ENCODE peak calls at places on chromosomes 6 and 20, in ten cellular contexts. R, X, S, J, K, Y, Z, M, H and A are unnamed samples.

GRCh38 chr20:48595495-48596475 is 232.0 kb downstream of the PREX1 start:
- DNase-seq in R (no peak), X (no peak), S (no peak), J (no peak), K (no peak), Y (no peak), Z (peak), M (no peak), H (no peak), A (no peak)

GRCh38 chr20:46563170-46563847 is 12.9 kb upstream of the OCSTAMP start:
- DNase-seq in R (no peak), X (no peak), S (no peak), J (no peak), K (no peak), Y (no peak), Z (no peak), M (no peak), H (no peak), A (no peak)

GRCh38 chr6:19478273-19478672 is 358.9 kb upstream of the ID4 start:
- DNase-seq in R (no peak), X (no peak), S (no peak), J (no peak), K (no peak), Y (no peak), Z (no peak), M (no peak), H (no peak), A (no peak)

GRCh38 chr20:56358070-56358469 is 704 bp upstream of the FAM210B start:
- DNase-seq in R (no peak), X (no peak), S (no peak), J (no peak), K (no peak), Y (no peak), Z (no peak), M (no peak), H (no peak), A (no peak)

GRCh38 chr20:49701313-49701731 is 12.4 kb downstream of the B4GALT5 start:
- DNase-seq in R (no peak), X (no peak), S (peak), J (no peak), K (no peak), Y (no peak), Z (no peak), M (no peak), H (no peak), A (no peak)

GRCh38 chr6:291697-292505 is at the start of gene DUSP22:
- DNase-seq in R (peak), X (no peak), S (peak), J (peak), K (peak), Y (peak), Z (peak), M (peak), H (peak), A (peak)

GRCh38 chr6:146850238-146850896 is 251.6 kb downstream of the ADGB start:
- DNase-seq in R (no peak), X (peak), S (peak), J (peak), K (no peak), Y (no peak), Z (no peak), M (no peak), H (no peak), A (no peak)

GRCh38 chr20:47607208-47607613 is 105.5 kb downstream of the NCOA3 start:
- DNase-seq in R (no peak), X (no peak), S (peak), J (peak), K (no peak), Y (no peak), Z (no peak), M (no peak), H (no peak), A (no peak)

GRCh38 chr6:113901482-113901881 is 44.3 kb downstream of the MARCKS start:
- DNase-seq in R (no peak), X (no peak), S (no peak), J (peak), K (no peak), Y (no peak), Z (no peak), M (no peak), H (no peak), A (no peak)

GRCh38 chr6:17057322-17057721 is 44.5 kb upstream of the STMND1 start:
- DNase-seq in R (no peak), X (no peak), S (no peak), J (no peak), K (no peak), Y (no peak), Z (no peak), M (no peak), H (no peak), A (no peak)

GRCh38 chr20:32756156-32756555 is 6.0 kb upstream of the DNMT3B start:
- DNase-seq in R (no peak), X (no peak), S (no peak), J (no peak), K (no peak), Y (no peak), Z (no peak), M (no peak), H (no peak), A (no peak)

GRCh38 chr6:36204068-36204753 is 7.7 kb downstream of the BRPF3 start:
- DNase-seq in R (peak), X (no peak), S (no peak), J (no peak), K (no peak), Y (peak), Z (peak), M (no peak), H (peak), A (no peak)

GRCh38 chr6:149060985-149061760 is 256.3 kb upstream of the TAB2 start:
- DNase-seq in R (no peak), X (no peak), S (peak), J (peak), K (no peak), Y (no peak), Z (no peak), M (no peak), H (no peak), A (peak)

GRCh38 chr6:35016417-35017221 is 124.5 kb downstream of the TCP11 start:
- DNase-seq in R (no peak), X (no peak), S (peak), J (peak), K (no peak), Y (no peak), Z (no peak), M (no peak), H (no peak), A (peak)

GRCh38 chr6:145028144-145028818 is 707.0 kb downstream of the EPM2A start:
- DNase-seq in R (peak), X (no peak), S (peak), J (peak), K (no peak), Y (no peak), Z (no peak), M (peak), H (no peak), A (no peak)

GRCh38 chr6:166078294-166078693 is 89.4 kb downstream of the TBXT start:
- DNase-seq in R (no peak), X (peak), S (peak), J (peak), K (no peak), Y (no peak), Z (no peak), M (no peak), H (no peak), A (peak)